ENCODE peak calls at places on chromosomes 12 and 14, in four cellular contexts. Q, T, H and V are unnamed samples.

GRCh38 chr12:115194857-115195256 is 510.9 kb upstream of the TBX3 start:
- DNase-seq in Q (no peak), H (no peak), T (no peak), V (no peak)

GRCh38 chr12:99059824-99060526 is 414.9 kb downstream of the APAF1 start:
- DNase-seq in H (no peak), Q (peak), T (no peak), V (no peak)

GRCh38 chr12:93447555-93448265 is 6.0 kb upstream of the UBE2N start:
- DNase-seq in Q (no peak), H (no peak), T (no peak), V (no peak)

GRCh38 chr12:117367006-117367638 is 5.7 kb upstream of the NOS1 start:
- DNase-seq in H (peak), T (peak), Q (peak), V (peak)

GRCh38 chr12:11763760-11764520 is 114.5 kb downstream of the ETV6 start:
- DNase-seq in Q (no peak), H (no peak), T (no peak), V (no peak)

GRCh38 chr12:66312189-66312588 is 9.9 kb downstream of the HELB start:
- DNase-seq in Q (no peak), T (no peak), H (no peak), V (no peak)

GRCh38 chr12:50764116-50764860 is 387 bp downstream of the ATF1 start:
- DNase-seq in T (no peak), Q (no peak), H (no peak), V (peak)

GRCh38 chr14:69592923-69593677 is 18.3 kb upstream of the SUSD6 start:
- DNase-seq in Q (no peak), T (no peak), H (peak), V (no peak)

GRCh38 chr14:93234798-93235197 is 27.7 kb downstream of the UBR7 start:
- DNase-seq in H (no peak), Q (no peak), T (no peak), V (no peak)

GRCh38 chr12:111557271-111558106 is 41.6 kb downstream of the ATXN2 start:
- DNase-seq in H (no peak), T (no peak), Q (no peak), V (no peak)

GRCh38 chr12:130076126-130076525 is 86.1 kb upstream of the FZD10 start:
- DNase-seq in H (no peak), Q (no peak), T (no peak), V (no peak)

GRCh38 chr14:56357478-56357877 is 222.1 kb upstream of the TMEM260 start:
- DNase-seq in Q (no peak), T (no peak), H (no peak), V (no peak)

GRCh38 chr12:1797011-1797901 is 23.1 kb upstream of the LRTM2 start:
- DNase-seq in H (peak), Q (peak), T (peak), V (no peak)

GRCh38 chr12:42119085-42119633 is 25.5 kb downstream of the GXYLT1 start:
- DNase-seq in Q (no peak), H (no peak), T (no peak), V (no peak)

GRCh38 chr12:51388066-51388799 is 3.0 kb downstream of the GALNT6 start:
- DNase-seq in Q (no peak), H (no peak), T (no peak), V (no peak)

GRCh38 chr14:104794099-104794498 is 1.4 kb downstream of the AKT1 start:
- DNase-seq in Q (no peak), T (peak), H (no peak), V (no peak)

GRCh38 chr12:115233891-115234543 is 550.0 kb upstream of the TBX3 start:
- DNase-seq in H (no peak), Q (no peak), T (no peak), V (no peak)

GRCh38 chr12:108234155-108234554 is 105.0 kb downstream of the CMKLR1 start:
- DNase-seq in T (no peak), H (no peak), Q (peak), V (peak)

GRCh38 chr14:32588448-32589320 is 259.6 kb downstream of the AKAP6 start:
- DNase-seq in T (no peak), H (no peak), Q (no peak), V (no peak)

GRCh38 chr14:97776890-97777564 is 979.8 kb downstream of the VRK1 start:
- DNase-seq in H (no peak), Q (no peak), T (no peak), V (no peak)

GRCh38 chr12:26116829-26117228 is 8.0 kb downstream of the BHLHE41 start:
- DNase-seq in Q (no peak), H (no peak), T (no peak), V (no peak)

GRCh38 chr14:95006479-95006878 is 150.8 kb downstream of the DICER1 start:
- DNase-seq in Q (no peak), T (no peak), H (no peak), V (no peak)

GRCh38 chr12:52119398-52120254 is 40.1 kb downstream of the SMIM41 start:
- DNase-seq in Q (no peak), H (no peak), T (peak), V (no peak)

DNA sequence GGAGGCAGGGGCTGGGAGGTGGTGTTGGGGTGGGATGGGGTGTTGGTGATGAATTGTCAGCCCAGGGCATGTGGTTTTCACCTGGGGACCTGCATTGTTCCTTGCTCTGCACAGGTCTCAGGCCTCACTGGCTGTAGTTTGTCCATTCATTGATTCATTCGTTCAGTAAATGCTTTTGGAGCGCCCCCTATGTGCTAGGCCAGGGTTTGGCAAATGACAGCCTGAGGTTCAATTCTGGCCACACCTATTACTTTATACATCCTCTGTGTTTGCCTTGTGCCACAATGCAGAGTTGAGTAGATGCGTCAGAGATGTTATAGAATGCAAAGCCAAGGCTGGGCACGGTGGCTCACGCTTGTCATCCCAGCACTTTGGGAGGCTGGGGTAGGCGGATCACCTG is 4.7 kb downstream of the ADCK1 start:
- DNase-seq in T (no peak), Q (no peak), H (no peak), V (no peak)
- TF ChIP-seq CTCF in T (no peak), Q (no peak), H (no peak), V (no peak)

GRCh38 chr14:59018978-59019377 is 169.5 kb upstream of the DAAM1 start:
- DNase-seq in Q (no peak), T (no peak), H (no peak), V (no peak)
- TF ChIP-seq CTCF in Q (no peak), T (no peak), H (no peak), V (peak)

DNA sequence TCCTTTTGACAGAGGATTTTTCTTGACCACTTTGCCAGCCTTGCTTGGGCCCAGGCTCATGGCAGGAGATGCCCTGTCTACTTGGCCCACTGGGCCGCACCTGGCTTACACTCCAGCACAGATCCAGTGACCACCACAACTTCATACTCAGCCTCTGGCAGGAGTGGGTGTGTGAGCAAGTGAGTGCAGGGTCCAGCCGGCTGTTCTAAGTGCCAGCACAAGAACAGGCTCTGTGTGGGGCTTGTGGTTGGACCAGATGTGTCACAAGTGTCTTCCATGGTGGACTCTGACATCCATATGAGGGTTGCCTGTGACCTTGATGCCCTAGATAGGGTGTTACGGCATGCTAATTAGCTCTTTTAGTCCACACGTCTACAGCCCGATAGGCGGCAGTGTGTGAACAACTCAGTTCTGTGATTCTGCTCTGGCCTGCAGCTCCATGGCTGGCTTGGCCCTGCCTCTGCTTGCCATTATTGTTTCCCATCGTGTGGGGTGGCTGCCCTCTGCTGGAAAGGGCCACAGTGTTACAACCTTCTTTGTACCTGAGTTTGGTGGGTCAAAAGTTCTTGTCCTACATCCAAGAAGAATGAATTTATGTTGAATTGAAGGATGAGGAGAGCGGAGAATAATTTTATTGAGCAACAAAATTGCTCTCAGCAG is 1089.1 kb downstream of the SLC6A15 start:
- DNase-seq in T (no peak), Q (peak), H (no peak), V (no peak)
- TF ChIP-seq CTCF in T (no peak), Q (peak), H (no peak), V (no peak)

GRCh38 chr14:75880512-75880911 is 101.3 kb downstream of the TGFB3 start:
- DNase-seq in T (no peak), Q (no peak), H (no peak), V (no peak)
- TF ChIP-seq CTCF in T (no peak), Q (no peak), H (no peak), V (no peak)

DNA sequence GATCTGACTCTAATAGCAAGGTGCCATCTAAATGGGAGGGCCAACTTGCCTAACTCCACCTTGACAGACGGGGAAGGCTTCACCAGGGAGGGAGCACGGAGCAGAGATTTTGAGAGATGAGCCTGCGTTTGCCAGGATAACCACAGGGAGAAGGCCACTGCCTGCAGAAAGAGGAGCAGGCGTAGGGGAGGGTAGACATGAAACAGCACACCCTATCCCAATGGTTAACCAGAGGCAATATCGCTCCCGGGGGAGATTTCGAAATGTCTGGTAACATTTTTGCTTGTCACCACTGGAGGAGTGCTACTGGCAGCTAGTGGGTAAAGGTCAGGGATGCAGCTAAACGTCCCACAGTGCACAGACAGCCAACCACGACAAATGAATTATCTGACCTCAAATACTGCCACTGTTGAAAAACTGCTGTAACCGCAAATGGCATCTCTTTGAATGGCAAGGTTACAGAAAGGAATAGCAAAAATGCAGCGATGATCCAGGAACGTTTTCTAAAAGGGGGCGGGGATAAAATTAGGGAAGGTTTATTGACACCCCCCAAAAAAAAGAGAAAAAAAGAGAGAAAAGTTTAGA is 126.0 kb upstream of the ATF7IP start:
- DNase-seq in T (no peak), H (no peak), Q (no peak), V (peak)
- TF ChIP-seq CTCF in T (no peak), H (no peak), Q (no peak), V (no peak)

DNA sequence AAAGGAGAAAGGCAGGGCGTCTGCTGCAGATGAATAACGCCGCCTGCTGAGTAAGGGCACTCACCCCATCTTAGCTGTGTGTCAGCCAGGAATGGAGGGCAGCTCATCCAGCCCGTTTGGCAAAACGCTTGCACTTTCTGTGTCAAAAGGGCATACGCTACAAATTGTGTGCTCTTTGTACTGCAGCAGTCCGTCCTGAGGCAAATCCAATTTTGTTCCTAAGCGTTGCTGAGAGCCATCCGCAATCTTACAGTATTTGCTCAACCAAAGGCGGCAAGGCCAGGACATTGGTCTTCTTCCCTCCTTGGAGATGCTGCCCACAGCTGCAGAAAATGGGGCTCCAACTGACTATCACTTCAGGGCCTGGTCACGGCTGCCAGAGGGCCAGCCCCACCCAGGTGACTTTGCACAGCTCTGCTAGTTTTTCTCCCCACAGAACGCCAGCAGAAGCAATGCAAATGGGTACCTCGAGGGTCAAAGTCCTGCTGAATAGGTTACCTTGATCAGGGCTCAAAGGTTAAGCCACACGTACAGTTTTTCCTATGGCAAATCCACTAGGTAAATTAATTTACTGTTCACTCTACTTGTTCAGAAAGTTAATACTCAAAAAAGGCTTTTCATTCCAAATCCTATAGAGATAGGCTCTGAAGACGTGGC is 23.4 kb downstream of the CCDC92 start:
- DNase-seq in T (peak), Q (no peak), H (no peak), V (no peak)
- TF ChIP-seq CTCF in T (no peak), Q (no peak), H (no peak), V (no peak)

GRCh38 chr14:64540208-64541202 is at the start of gene HSPA2:
- DNase-seq in H (peak), T (peak), Q (peak), V (peak)
- TF ChIP-seq CTCF in H (peak), T (no peak), Q (peak), V (peak)